ENCODE peak calls at places on chromosome X, in five cellular contexts. J is GM12878, E is breast epithelium, I is H1, B is IMR-90. Z is an unnamed sample.

GRCh38 chrX:118392726-118393125 is 46.8 kb downstream of the WDR44 start:
- DNase-seq in J (no peak), E (no peak), I (no peak), B (peak), Z (no peak)

GRCh38 chrX:72270316-72270866 is 6.7 kb downstream of the RPS4X start:
- DNase-seq in J (no peak), E (no peak), I (no peak), B (no peak), Z (no peak)

GRCh38 chrX:112687189-112687691 is 7.5 kb upstream of the LHFPL1 start:
- DNase-seq in J (no peak), E (no peak), I (no peak), B (peak), Z (no peak)

GRCh38 chrX:47585273-47585672 is 3.0 kb downstream of the TIMP1 start:
- DNase-seq in J (no peak), E (no peak), I (no peak), B (no peak), Z (no peak)

GRCh38 chrX:154840856-154841255 is 6.4 kb upstream of the SMIM9 start:
- DNase-seq in J (no peak), E (no peak), I (no peak), B (peak), Z (no peak)

GRCh38 chrX:113833656-113834055 is 750.2 kb upstream of the HTR2C start:
- DNase-seq in J (no peak), E (no peak), I (no peak), B (no peak), Z (no peak)

GRCh38 chrX:152733261-152733975 is at the start of the genes CSAG1 and MAGEA12:
- DNase-seq in J (no peak), E (no peak), I (no peak), B (no peak), Z (no peak)

GRCh38 chrX:17986440-17986839 is 125.3 kb upstream of the RAI2 start:
- DNase-seq in J (no peak), E (no peak), I (no peak), B (no peak), Z (no peak)

GRCh38 chrX:39996561-39996960 is 101.2 kb downstream of the BCOR start:
- DNase-seq in J (no peak), E (no peak), I (no peak), B (peak), Z (no peak)

GRCh38 chrX:1481636-1482529 is 29.2 kb upstream of the ASMTL start:
- DNase-seq in J (peak), E (peak), I (no peak), B (peak), Z (no peak)

GRCh38 chrX:9146657-9147056 is 112.7 kb upstream of the FAM9B start:
- DNase-seq in J (no peak), E (no peak), I (no peak), B (no peak), Z (no peak)

GRCh38 chrX:27186671-27187070 is 276.5 kb downstream of the PPP4R3C start:
- DNase-seq in J (peak), E (no peak), I (no peak), B (peak), Z (no peak)

GRCh38 chrX:2589186-2590020 is 88.6 kb upstream of the DHRSX start:
- DNase-seq in J (no peak), E (peak), I (no peak), B (peak), Z (no peak)

GRCh38 chrX:16892504-16893362 is 22.6 kb upstream of the RBBP7 start:
- DNase-seq in J (peak), E (peak), I (peak), B (peak), Z (peak)

GRCh38 chrX:69128573-69128972 is 36.7 kb downstream of the PJA1 start:
- DNase-seq in J (no peak), E (no peak), I (peak), B (no peak), Z (no peak)

GRCh38 chrX:108020631-108021030 is 24.2 kb upstream of the VSIG1 start:
- DNase-seq in J (no peak), E (no peak), I (no peak), B (peak), Z (no peak)

GRCh38 chrX:9682861-9683260 is 82.8 kb downstream of the GPR143 start:
- DNase-seq in J (no peak), E (no peak), I (no peak), B (no peak), Z (no peak)

GRCh38 chrX:2608638-2609430 is 82.3 kb upstream of the CD99 start:
- DNase-seq in J (no peak), E (peak), I (peak), B (peak), Z (peak)

GRCh38 chrX:55908685-55909212 is 191.2 kb downstream of the RRAGB start:
- DNase-seq in J (no peak), E (no peak), I (peak), B (no peak), Z (no peak)

GRCh38 chrX:40383360-40383759 is 197.4 kb upstream of the ATP6AP2 start:
- DNase-seq in J (no peak), E (no peak), I (no peak), B (no peak), Z (no peak)

GRCh38 chrX:115178473-115178872 is 10.7 kb upstream of the RBMXL3 start:
- DNase-seq in J (no peak), E (no peak), I (no peak), B (no peak), Z (no peak)

GRCh38 chrX:22060451-22060940 is 28.4 kb downstream of the PHEX start:
- DNase-seq in J (no peak), E (no peak), I (no peak), B (peak), Z (no peak)

GRCh38 chrX:69503228-69503834 is 795 bp upstream of the NALF2 start:
- DNase-seq in J (no peak), E (no peak), I (no peak), B (no peak), Z (no peak)

GRCh38 chrX:85084770-85085393 is 81.2 kb downstream of the APOOL start:
- DNase-seq in J (peak), E (no peak), I (no peak), B (peak), Z (peak)

GRCh38 chrX:102858826-102859627 is 78.0 kb upstream of the RAB40AL start:
- DNase-seq in J (no peak), E (no peak), I (no peak), B (no peak), Z (no peak)

GRCh38 chrX:17535229-17535628 is 160.2 kb downstream of the NHS start:
- DNase-seq in J (no peak), E (no peak), I (peak), B (peak), Z (peak)

GRCh38 chrX:24520472-24520871 is 55.4 kb downstream of the PDK3 start:
- DNase-seq in J (no peak), E (no peak), I (no peak), B (no peak), Z (no peak)

GRCh38 chrX:24513416-24513815 is 48.3 kb downstream of the PDK3 start:
- DNase-seq in J (peak), E (no peak), I (no peak), B (no peak), Z (no peak)

GRCh38 chrX:24515447-24515846 is 50.4 kb downstream of the PDK3 start:
- DNase-seq in J (no peak), E (no peak), I (no peak), B (peak), Z (no peak)
- TF ChIP-seq POLR2A in J (no peak), E (no peak), I (no peak), B (no peak), Z (no peak)

GRCh38 chrX:49184294-49185061 is 1.7 kb downstream of the PRICKLE3 start:
- DNase-seq in J (no peak), E (peak), I (peak), B (peak), Z (no peak)
- TF ChIP-seq POLR2A in J (peak), E (no peak), I (peak), B (no peak), Z (peak)

DNA sequence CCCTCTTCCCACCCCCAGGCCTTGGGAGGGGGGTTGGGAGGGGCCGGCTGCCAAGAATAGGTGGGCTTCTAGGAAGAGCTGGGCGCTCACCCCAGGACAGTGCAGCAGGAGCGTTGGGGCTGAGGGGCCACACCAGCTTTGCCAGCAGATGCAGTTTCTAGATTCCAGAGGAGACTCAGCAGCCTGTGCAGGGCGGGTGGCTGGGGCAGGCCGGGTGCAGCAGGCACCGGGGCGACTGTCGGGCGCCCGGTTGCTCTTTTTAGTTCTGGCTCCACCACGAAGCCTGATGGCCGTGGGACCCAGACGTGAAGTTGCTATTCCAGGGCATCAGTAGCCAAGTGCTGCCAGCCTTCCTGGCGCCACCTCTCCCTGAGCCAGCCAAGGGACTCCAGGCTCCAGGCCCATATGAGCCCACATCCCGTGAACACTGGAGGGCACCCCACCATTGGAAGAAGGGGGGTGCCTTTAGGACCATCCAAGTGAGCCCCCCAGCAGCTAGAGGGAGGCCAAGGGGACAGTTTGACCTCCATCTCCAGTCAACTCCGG is 5.8 kb downstream of the SSR4 start:
- DNase-seq in J (no peak), E (no peak), I (no peak), B (no peak), Z (no peak)
- TF ChIP-seq POLR2A in J (peak), E (no peak), I (peak), B (no peak), Z (no peak)

GRCh38 chrX:19343462-19344206 is at the start of gene PDHA1:
- DNase-seq in J (peak), E (peak), I (peak), B (peak), Z (peak)
- TF ChIP-seq POLR2A in J (peak), E (peak), I (peak), B (peak), Z (peak)